ENCODE peak calls at places on chromosomes 7 and 10, in eight cellular contexts. Y is heart right ventricle, R is astrocyte of the cerebellum, I is DND-41, L is cardiac muscle cell, J is brain microvascular endothelial cell, B is mammary epithelial cell, V is fibroblast of the aortic adventitia. Q is an unnamed sample.

GRCh38 chr10:22324893-22325271 is 4.0 kb downstream of the BMI1 start:
- DNase-seq in J (no peak), Y (no peak), I (no peak), B (no peak), V (no peak), L (no peak), R (no peak), Q (no peak)

GRCh38 chr7:114533151-114533550 is 118.5 kb downstream of the FOXP2 start:
- DNase-seq in I (no peak), Y (no peak), J (no peak), L (no peak), V (no peak), B (no peak), R (no peak), Q (peak; percentile 6)

GRCh38 chr7:144050093-144050492 is 1.3 kb downstream of the OR2A5 start:
- DNase-seq in J (no peak), I (no peak), Y (no peak), L (no peak), B (no peak), R (no peak), V (no peak), Q (peak; percentile 89)

GRCh38 chr10:96578022-96578421 is 8.8 kb downstream of the TM9SF3 start:
- DNase-seq in R (no peak), B (no peak), L (no peak), J (no peak), I (no peak), Y (no peak), V (no peak), Q (no peak)

GRCh38 chr7:93198472-93198871 is 27.8 kb downstream of the HEPACAM2 start:
- DNase-seq in R (no peak), B (no peak), V (no peak), J (no peak), L (no peak), Y (no peak), I (no peak), Q (no peak)

GRCh38 chr7:111164442-111164841 is 73.5 kb downstream of the LRRN3 start:
- DNase-seq in V (no peak), B (no peak), L (no peak), I (no peak), R (no peak), Y (no peak), J (no peak), Q (no peak)

GRCh38 chr7:128099204-128099671 is 68.0 kb upstream of the LRRC4 start:
- DNase-seq in V (peak; percentile 60), R (peak; percentile 49), B (peak; percentile 59), L (no peak), I (no peak), Y (no peak), J (no peak), Q (peak; percentile 13)

GRCh38 chr10:76150886-76151288 is 719.5 kb downstream of the LRMDA start:
- DNase-seq in J (no peak), B (no peak), R (no peak), L (no peak), V (no peak), Y (no peak), I (no peak), Q (no peak)

GRCh38 chr10:110437761-110438341 is 59.9 kb upstream of the DUSP5 start:
- DNase-seq in V (no peak), B (no peak), J (no peak), L (no peak), Y (no peak), I (no peak), R (no peak), Q (no peak)

GRCh38 chr7:84847038-84847437 is 339.8 kb downstream of the SEMA3D start:
- DNase-seq in Y (no peak), L (no peak), B (no peak), V (no peak), R (no peak), J (no peak), I (no peak), Q (no peak)
- H3K4me3 ChIP-seq in Y (no peak overlapping the region), L (no peak overlapping the region), B (no peak overlapping the region), V (no peak overlapping the region), R (no peak overlapping the region), J (no peak overlapping the region), I (no peak overlapping the region), Q (no peak overlapping the region)

GRCh38 chr10:34250722-34251121 is 564.4 kb downstream of the PARD3 start:
- DNase-seq in R (no peak), V (no peak), Y (no peak), L (no peak), J (no peak), I (no peak), B (no peak), Q (no peak)

GRCh38 chr10:34251177-34251576 is 563.9 kb downstream of the PARD3 start:
- DNase-seq in Y (no peak), R (no peak), J (no peak), L (no peak), I (no peak), B (no peak), V (no peak), Q (no peak)

GRCh38 chr10:34252111-34252510 is 563.0 kb downstream of the PARD3 start:
- DNase-seq in V (no peak), L (peak; percentile 34), I (no peak), R (no peak), Y (no peak), B (no peak), J (no peak), Q (no peak)

GRCh38 chr10:34247560-34247959 is 567.5 kb downstream of the PARD3 start:
- DNase-seq in V (no peak), Y (no peak), I (no peak), R (no peak), B (no peak), J (no peak), L (no peak), Q (no peak)

DNA sequence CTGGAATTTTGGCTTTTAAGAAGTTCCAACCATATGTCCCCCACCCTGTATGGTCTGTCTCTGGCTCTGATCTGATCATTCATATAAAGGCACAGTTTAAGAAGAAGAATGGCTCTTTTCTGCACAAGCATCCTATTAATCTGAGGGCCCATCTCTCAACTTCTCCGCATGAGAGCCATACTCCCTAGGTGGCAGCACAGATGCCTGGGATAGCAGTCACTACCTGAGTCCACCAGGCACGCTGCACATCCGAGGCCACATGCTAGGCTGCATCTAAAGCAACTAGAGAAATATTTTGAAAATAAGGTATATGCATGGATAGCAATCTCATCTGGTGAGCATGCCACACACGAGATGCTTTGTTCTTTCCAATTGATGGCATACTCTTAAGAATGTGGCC is 565.5 kb downstream of the PARD3 start:
- DNase-seq in B (no peak), J (no peak), Y (no peak), R (no peak), I (no peak), V (no peak), L (no peak), Q (no peak)
- TF ChIP-seq CTCF in B (peak; percentile 19), J (peak; percentile 51), Y (no peak), R (peak; percentile 15), I (no peak), V (no peak), L (no peak), Q (no peak)

DNA sequence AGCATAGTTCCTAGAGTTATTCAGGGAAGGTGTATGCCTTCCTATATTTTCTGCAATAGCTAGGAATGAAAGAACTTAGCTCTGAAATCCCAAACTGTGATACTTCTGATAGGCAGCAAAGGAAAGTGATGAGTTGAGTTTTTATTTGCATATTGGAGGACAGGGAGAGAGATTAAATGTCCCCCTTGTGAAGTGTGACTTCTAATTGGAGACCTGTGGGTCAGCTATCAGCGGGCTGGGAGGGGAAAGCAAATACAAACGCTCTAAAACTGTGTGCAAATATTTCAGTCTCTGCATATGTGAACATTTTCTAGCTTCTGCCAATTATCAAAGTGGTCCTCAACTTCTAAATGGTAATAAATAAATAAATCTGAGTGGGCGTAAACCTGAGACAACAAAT is 203.3 kb downstream of the CACNB2 start:
- DNase-seq in J (no peak), V (no peak), I (no peak), Y (no peak), B (no peak), L (no peak), R (no peak), Q (no peak)
- H3K4me3 ChIP-seq in J (no peak overlapping the region), V (no peak overlapping the region), I (no peak overlapping the region), Y (peak overlapping the region; percentile 48), B (no peak overlapping the region), L (no peak overlapping the region), R (no peak overlapping the region), Q (no peak overlapping the region)

GRCh38 chr10:102384053-102384452 is 11.5 kb upstream of the NFKB2 start:
- DNase-seq in L (peak; percentile 43), J (no peak), Y (no peak), B (no peak), R (no peak), I (no peak), V (peak; percentile 15), Q (peak; percentile 38)
- TF ChIP-seq CTCF in L (peak; percentile 33), J (peak; percentile 37), Y (no peak), B (no peak), R (peak; percentile 12), I (peak; percentile 37), V (peak; percentile 16), Q (peak; percentile 45)

GRCh38 chr7:150978136-150978789 is at the start of gene KCNH2:
- DNase-seq in L (no peak), B (no peak), I (peak; percentile 80), V (no peak), Y (peak; percentile 77), R (no peak), J (no peak), Q (peak; percentile 37)
- H3K4me3 ChIP-seq in L (peak within 1 kb of the TSS; percentile 82), B (no peak within 1 kb of the TSS), I (peak within 1 kb of the TSS; percentile 23), V (no peak within 1 kb of the TSS), Y (peak within 1 kb of the TSS; percentile 41), R (peak within 1 kb of the TSS; percentile 23), J (no peak within 1 kb of the TSS), Q (peak within 1 kb of the TSS; percentile 54)

GRCh38 chr7:158829021-158829341 is 328 bp downstream of the ESYT2 start:
- DNase-seq in V (peak; percentile 72), L (peak; percentile 82), Y (no peak), J (no peak), I (peak; percentile 71), R (no peak), B (peak; percentile 78), Q (peak; percentile 86)
- TF ChIP-seq CTCF in V (no peak), L (no peak), Y (no peak), J (no peak), I (no peak), R (no peak), B (no peak), Q (no peak)

GRCh38 chr10:69093933-69094332 is 6.0 kb downstream of the SRGN start:
- DNase-seq in V (peak; percentile 56), R (no peak), Y (no peak), J (no peak), I (no peak), B (peak; percentile 14), L (peak; percentile 56), Q (peak; percentile 42)
- H3K4me3 ChIP-seq in V (no peak overlapping the region), R (no peak overlapping the region), Y (peak overlapping the region; percentile 71), J (no peak overlapping the region), I (no peak overlapping the region), B (no peak overlapping the region), L (no peak overlapping the region), Q (no peak overlapping the region)

GRCh38 chr7:141738592-141739013 is 445 bp downstream of the SSBP1 start:
- DNase-seq in J (no peak), I (no peak), B (no peak), L (no peak), R (no peak), Y (no peak), V (no peak), Q (no peak)
- TF ChIP-seq CTCF in J (peak; percentile 52), I (no peak), B (no peak), L (no peak), R (no peak), Y (no peak), V (peak; percentile 57), Q (no peak)

Q was measured in fibroblast of villous mesenchyme.